ENCODE peak calls at places on chromosome 22, in six cellular contexts. One of them, this sample, is unnamed.

GRCh38 chr22:39144101-39144815 is 8.2 kb downstream of the CBX7 start:
- DNase-seq in A549: no peak
- DNase-seq in HepG2: no peak
- DNase-seq in K562: no peak
- DNase-seq in SK-N-SH: no peak
- DNase-seq in GM12878: peak
- DNase-seq in this sample: no peak

GRCh38 chr22:36439481-36440271 is 41.8 kb downstream of the TXN2 start:
- DNase-seq in A549: peak
- DNase-seq in HepG2: peak
- DNase-seq in K562: peak
- DNase-seq in SK-N-SH: peak
- DNase-seq in GM12878: no peak
- DNase-seq in this sample: no peak

GRCh38 chr22:48758905-48759875 is 1068.5 kb downstream of the BRD1 start:
- DNase-seq in A549: no peak
- DNase-seq in HepG2: no peak
- DNase-seq in K562: no peak
- DNase-seq in SK-N-SH: no peak
- DNase-seq in GM12878: no peak
- DNase-seq in this sample: no peak

GRCh38 chr22:44085743-44086741 is 61.9 kb downstream of the PARVB start:
- DNase-seq in A549: peak
- DNase-seq in HepG2: peak
- DNase-seq in K562: peak
- DNase-seq in SK-N-SH: peak
- DNase-seq in GM12878: peak
- DNase-seq in this sample: peak

GRCh38 chr22:24772493-24773220 is 1.9 kb downstream of the PIWIL3 start:
- DNase-seq in A549: peak
- DNase-seq in HepG2: peak
- DNase-seq in K562: peak
- DNase-seq in SK-N-SH: peak
- DNase-seq in GM12878: no peak
- DNase-seq in this sample: peak

GRCh38 chr22:38973289-38974169 is 8.6 kb upstream of the APOBEC3B start:
- DNase-seq in A549: peak
- DNase-seq in HepG2: peak
- DNase-seq in K562: peak
- DNase-seq in SK-N-SH: no peak
- DNase-seq in GM12878: no peak
- DNase-seq in this sample: peak

GRCh38 chr22:46719921-46720320 is 18.1 kb downstream of the CERK start:
- DNase-seq in A549: no peak
- DNase-seq in HepG2: no peak
- DNase-seq in K562: no peak
- DNase-seq in SK-N-SH: no peak
- DNase-seq in GM12878: no peak
- DNase-seq in this sample: no peak

GRCh38 chr22:46752911-46753310 is 9.5 kb upstream of the TBC1D22A start:
- DNase-seq in A549: no peak
- DNase-seq in HepG2: no peak
- DNase-seq in K562: no peak
- DNase-seq in SK-N-SH: no peak
- DNase-seq in GM12878: no peak
- DNase-seq in this sample: no peak

GRCh38 chr22:30634477-30635233 is 926 bp upstream of the SLC35E4 start:
- DNase-seq in A549: peak
- DNase-seq in HepG2: peak
- DNase-seq in K562: peak
- DNase-seq in SK-N-SH: peak
- DNase-seq in GM12878: peak
- DNase-seq in this sample: peak

GRCh38 chr22:30640361-30640760 is 4.8 kb downstream of the SLC35E4 start:
- DNase-seq in A549: no peak
- DNase-seq in HepG2: no peak
- DNase-seq in K562: no peak
- DNase-seq in SK-N-SH: no peak
- DNase-seq in GM12878: no peak
- DNase-seq in this sample: no peak

GRCh38 chr22:30636226-30637077 is 871 bp downstream of the SLC35E4 start:
- DNase-seq in A549: no peak
- DNase-seq in HepG2: no peak
- DNase-seq in K562: no peak
- DNase-seq in SK-N-SH: peak
- DNase-seq in GM12878: no peak
- DNase-seq in this sample: no peak

GRCh38 chr22:30637701-30638114 is 2.1 kb downstream of the SLC35E4 start:
- DNase-seq in A549: no peak
- DNase-seq in HepG2: no peak
- DNase-seq in K562: no peak
- DNase-seq in SK-N-SH: peak
- DNase-seq in GM12878: no peak
- DNase-seq in this sample: no peak

GRCh38 chr22:30635273-30636225 is at the start of gene SLC35E4:
- DNase-seq in A549: peak
- DNase-seq in HepG2: peak
- DNase-seq in K562: peak
- DNase-seq in SK-N-SH: peak
- DNase-seq in GM12878: peak
- DNase-seq in this sample: peak
- TF ChIP-seq EP300 in A549: no peak
- TF ChIP-seq EP300 in HepG2: no peak
- TF ChIP-seq EP300 in K562: no peak
- TF ChIP-seq EP300 in SK-N-SH: peak
- TF ChIP-seq EP300 in GM12878: no peak
- TF ChIP-seq EP300 in this sample: no peak

GRCh38 chr22:27832606-27833005 is 31.1 kb upstream of the MN1 start:
- DNase-seq in A549: no peak
- DNase-seq in HepG2: no peak
- DNase-seq in K562: no peak
- DNase-seq in SK-N-SH: no peak
- DNase-seq in GM12878: no peak
- DNase-seq in this sample: no peak

GRCh38 chr22:27834364-27835185 is 33.0 kb upstream of the MN1 start:
- DNase-seq in A549: no peak
- DNase-seq in HepG2: no peak
- DNase-seq in K562: no peak
- DNase-seq in SK-N-SH: no peak
- DNase-seq in GM12878: no peak
- DNase-seq in this sample: no peak

GRCh38 chr22:27836181-27836580 is 34.6 kb upstream of the MN1 start:
- DNase-seq in A549: no peak
- DNase-seq in HepG2: no peak
- DNase-seq in K562: no peak
- DNase-seq in SK-N-SH: no peak
- DNase-seq in GM12878: no peak
- DNase-seq in this sample: no peak

GRCh38 chr22:27835446-27835845 is 33.9 kb upstream of the MN1 start:
- DNase-seq in A549: no peak
- DNase-seq in HepG2: no peak
- DNase-seq in K562: no peak
- DNase-seq in SK-N-SH: no peak
- DNase-seq in GM12878: no peak
- DNase-seq in this sample: no peak

GRCh38 chr22:27833803-27834202 is 32.2 kb upstream of the MN1 start:
- DNase-seq in A549: no peak
- DNase-seq in HepG2: no peak
- DNase-seq in K562: no peak
- DNase-seq in SK-N-SH: no peak
- DNase-seq in GM12878: no peak
- DNase-seq in this sample: no peak
- H3K4me2 ChIP-seq in A549: no peak
- H3K4me2 ChIP-seq in HepG2: no peak
- H3K4me2 ChIP-seq in K562: no peak
- H3K4me2 ChIP-seq in SK-N-SH: no peak
- H3K4me2 ChIP-seq in GM12878: no peak
- H3K4me2 ChIP-seq in this sample: no peak

DNA sequence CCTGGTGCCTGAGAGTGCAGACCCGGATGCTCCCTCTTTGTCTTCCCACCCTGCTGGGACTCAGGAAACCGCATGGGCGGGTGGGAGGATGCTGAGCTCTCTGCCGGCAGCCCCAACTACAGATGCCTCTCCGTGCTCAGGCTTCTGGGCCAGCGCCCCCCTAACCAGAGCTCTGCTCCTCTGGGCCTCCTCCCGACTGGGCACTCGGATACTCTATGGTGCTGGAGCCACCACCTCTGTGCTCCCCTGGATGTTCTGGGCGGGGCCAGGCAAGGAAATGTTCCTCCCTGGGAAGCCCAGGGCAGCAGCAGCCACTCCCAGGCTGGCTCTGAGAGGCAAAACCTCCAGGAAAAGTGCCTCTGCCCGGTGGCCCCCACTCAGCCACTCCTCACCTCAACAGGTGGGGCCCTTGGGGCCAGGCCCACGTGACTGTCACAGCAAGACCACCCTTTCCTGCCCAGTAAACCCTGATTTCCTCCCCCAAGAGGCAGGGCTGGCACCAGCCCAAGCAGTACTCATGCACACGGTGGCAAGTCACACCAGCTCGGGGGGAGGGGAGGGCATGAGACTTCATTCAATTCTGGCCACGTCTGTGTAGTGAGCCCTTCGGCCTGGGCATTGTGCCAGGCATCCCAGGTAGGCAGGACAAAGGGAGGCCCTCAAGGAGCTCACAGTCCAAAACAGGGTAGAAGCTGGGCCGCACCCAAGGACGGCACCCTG is 54.7 kb upstream of the TCF20 start:
- DNase-seq in A549: no peak
- DNase-seq in HepG2: no peak
- DNase-seq in K562: no peak
- DNase-seq in SK-N-SH: no peak
- DNase-seq in GM12878: no peak
- DNase-seq in this sample: no peak
- TF ChIP-seq EP300 in A549: no peak
- TF ChIP-seq EP300 in HepG2: no peak
- TF ChIP-seq EP300 in K562: no peak
- TF ChIP-seq EP300 in SK-N-SH: no peak
- TF ChIP-seq EP300 in GM12878: no peak
- TF ChIP-seq EP300 in this sample: no peak

GRCh38 chr22:49950396-49950994 is 10.1 kb upstream of the PIM3 start:
- DNase-seq in A549: no peak
- DNase-seq in HepG2: no peak
- DNase-seq in K562: no peak
- DNase-seq in SK-N-SH: no peak
- DNase-seq in GM12878: no peak
- DNase-seq in this sample: no peak

GRCh38 chr22:49951986-49952896 is 8.3 kb upstream of the PIM3 start:
- DNase-seq in A549: no peak
- DNase-seq in HepG2: peak
- DNase-seq in K562: no peak
- DNase-seq in SK-N-SH: no peak
- DNase-seq in GM12878: no peak
- DNase-seq in this sample: no peak

GRCh38 chr22:49953027-49953679 is 7.4 kb upstream of the PIM3 start:
- DNase-seq in A549: no peak
- DNase-seq in HepG2: no peak
- DNase-seq in K562: no peak
- DNase-seq in SK-N-SH: no peak
- DNase-seq in GM12878: no peak
- DNase-seq in this sample: no peak

GRCh38 chr22:49951001-49951677 is 9.4 kb upstream of the PIM3 start:
- DNase-seq in A549: no peak
- DNase-seq in HepG2: no peak
- DNase-seq in K562: no peak
- DNase-seq in SK-N-SH: no peak
- DNase-seq in GM12878: no peak
- DNase-seq in this sample: no peak

GRCh38 chr22:49951678-49951985 is 8.9 kb upstream of the PIM3 start:
- DNase-seq in A549: no peak
- DNase-seq in HepG2: no peak
- DNase-seq in K562: no peak
- DNase-seq in SK-N-SH: no peak
- DNase-seq in GM12878: no peak
- DNase-seq in this sample: no peak
- H3K4me2 ChIP-seq in A549: peak
- H3K4me2 ChIP-seq in HepG2: peak
- H3K4me2 ChIP-seq in K562: no peak
- H3K4me2 ChIP-seq in SK-N-SH: no peak
- H3K4me2 ChIP-seq in GM12878: no peak
- H3K4me2 ChIP-seq in this sample: no peak

DNA sequence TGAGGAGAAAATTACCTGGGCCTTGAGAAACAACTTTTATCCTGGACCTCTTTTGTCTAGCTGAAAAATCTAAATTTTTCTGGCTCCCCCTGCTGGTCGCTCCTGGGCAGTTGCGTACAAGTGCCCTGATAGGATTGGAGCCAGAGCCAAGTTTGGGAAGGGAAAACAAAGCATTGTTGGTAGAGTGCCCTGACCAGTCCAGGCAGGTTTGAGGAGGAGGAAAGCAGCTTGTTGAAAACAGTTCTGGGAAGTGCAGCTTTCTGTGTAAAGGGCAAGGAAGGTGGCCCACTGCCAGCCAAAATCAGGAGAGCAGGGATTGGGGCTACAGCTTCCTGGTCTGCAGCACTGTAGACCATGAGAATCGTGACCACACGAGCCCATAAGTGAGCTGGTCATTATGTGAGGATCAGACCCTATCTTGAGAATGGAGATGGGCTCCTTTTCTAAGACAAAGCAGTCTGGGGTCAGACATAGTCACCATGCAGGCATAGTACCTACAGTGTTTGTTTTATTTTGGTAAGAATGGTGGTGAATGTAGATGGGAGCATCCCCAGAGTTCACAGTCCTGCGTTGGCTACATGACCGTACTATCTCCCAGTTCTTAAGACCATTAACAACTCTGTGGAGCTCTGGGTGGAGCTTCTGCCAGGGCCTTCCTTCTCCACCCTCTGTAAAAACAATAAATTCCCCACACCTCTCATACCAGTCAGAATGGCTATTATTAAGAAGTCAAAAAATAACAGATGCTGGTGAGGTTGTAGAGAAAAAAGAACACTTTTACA is 21.3 kb upstream of the PIK3IP1 start:
- DNase-seq in A549: peak
- DNase-seq in HepG2: peak
- DNase-seq in K562: peak
- DNase-seq in SK-N-SH: peak
- DNase-seq in GM12878: no peak
- DNase-seq in this sample: peak
- TF ChIP-seq EP300 in A549: no peak
- TF ChIP-seq EP300 in HepG2: no peak
- TF ChIP-seq EP300 in K562: no peak
- TF ChIP-seq EP300 in SK-N-SH: no peak
- TF ChIP-seq EP300 in GM12878: no peak
- TF ChIP-seq EP300 in this sample: peak

GRCh38 chr22:50434849-50435700 is 39.8 kb downstream of the SBF1 start:
- DNase-seq in A549: no peak
- DNase-seq in HepG2: no peak
- DNase-seq in K562: no peak
- DNase-seq in SK-N-SH: no peak
- DNase-seq in GM12878: no peak
- DNase-seq in this sample: no peak

GRCh38 chr22:50436134-50436830 is 38.6 kb downstream of the SBF1 start:
- DNase-seq in A549: no peak
- DNase-seq in HepG2: no peak
- DNase-seq in K562: no peak
- DNase-seq in SK-N-SH: no peak
- DNase-seq in GM12878: no peak
- DNase-seq in this sample: no peak

GRCh38 chr22:50436841-50437341 is 37.9 kb downstream of the SBF1 start:
- DNase-seq in A549: no peak
- DNase-seq in HepG2: no peak
- DNase-seq in K562: no peak
- DNase-seq in SK-N-SH: no peak
- DNase-seq in GM12878: no peak
- DNase-seq in this sample: no peak

GRCh38 chr22:50435701-50436115 is 39.1 kb downstream of the SBF1 start:
- DNase-seq in A549: no peak
- DNase-seq in HepG2: no peak
- DNase-seq in K562: no peak
- DNase-seq in SK-N-SH: no peak
- DNase-seq in GM12878: no peak
- DNase-seq in this sample: no peak

GRCh38 chr22:50432131-50432870 is 42.5 kb downstream of the SBF1 start:
- DNase-seq in A549: no peak
- DNase-seq in HepG2: no peak
- DNase-seq in K562: no peak
- DNase-seq in SK-N-SH: no peak
- DNase-seq in GM12878: no peak
- DNase-seq in this sample: no peak
- H3K4me2 ChIP-seq in A549: no peak
- H3K4me2 ChIP-seq in HepG2: no peak
- H3K4me2 ChIP-seq in K562: no peak
- H3K4me2 ChIP-seq in SK-N-SH: no peak
- H3K4me2 ChIP-seq in GM12878: no peak
- H3K4me2 ChIP-seq in this sample: no peak

This sample was measured in H1.